ENCODE peak calls at places on chromosomes 2 and 18, in five cellular contexts. One of them, this sample, is unnamed.

GRCh38 chr18:79582978-79583377 is 96.6 kb upstream of the CTDP1 start:
- DNase-seq in HCT116: no peak
- DNase-seq in HepG2: no peak
- DNase-seq in GM12878: no peak
- DNase-seq in K562: no peak
- DNase-seq in this sample: no peak

GRCh38 chr2:55134316-55134706 is 84.1 kb upstream of the RTN4 start:
- DNase-seq in GM12878: no peak
- DNase-seq in HCT116: no peak
- DNase-seq in HepG2: no peak
- DNase-seq in K562: no peak
- DNase-seq in this sample: no peak

GRCh38 chr18:9808530-9809241 is 77.1 kb upstream of the TXNDC2 start:
- DNase-seq in GM12878: no peak
- DNase-seq in HCT116: no peak
- DNase-seq in K562: peak
- DNase-seq in HepG2: peak
- DNase-seq in this sample: no peak

GRCh38 chr2:240948086-240948485 is 42.0 kb downstream of the CROCC2 start:
- DNase-seq in HCT116: no peak
- DNase-seq in GM12878: no peak
- DNase-seq in K562: no peak
- DNase-seq in HepG2: no peak
- DNase-seq in this sample: no peak

GRCh38 chr2:79511320-79511951 is 1.4 kb upstream of the CTNNA2 start:
- DNase-seq in HCT116: no peak
- DNase-seq in K562: peak
- DNase-seq in GM12878: no peak
- DNase-seq in HepG2: peak
- DNase-seq in this sample: no peak

GRCh38 chr2:48471048-48471474 is 58.9 kb upstream of the STON1 start:
- DNase-seq in GM12878: no peak
- DNase-seq in K562: peak
- DNase-seq in HCT116: peak
- DNase-seq in HepG2: peak
- DNase-seq in this sample: peak

GRCh38 chr2:23092831-23093230 is 292.1 kb upstream of the KLHL29 start:
- DNase-seq in HepG2: no peak
- DNase-seq in K562: no peak
- DNase-seq in GM12878: no peak
- DNase-seq in HCT116: no peak
- DNase-seq in this sample: no peak

GRCh38 chr2:212052412-212053159 is 486.0 kb downstream of the ERBB4 start:
- DNase-seq in HepG2: no peak
- DNase-seq in K562: no peak
- DNase-seq in GM12878: no peak
- DNase-seq in HCT116: no peak
- DNase-seq in this sample: no peak

GRCh38 chr2:26757873-26758789 is 6.0 kb upstream of the SLC35F6 start:
- DNase-seq in HepG2: peak
- DNase-seq in HCT116: peak
- DNase-seq in K562: peak
- DNase-seq in GM12878: peak
- DNase-seq in this sample: peak

GRCh38 chr2:109355192-109355843 is 226.3 kb downstream of the SH3RF3 start:
- DNase-seq in HepG2: no peak
- DNase-seq in K562: no peak
- DNase-seq in GM12878: no peak
- DNase-seq in HCT116: no peak
- DNase-seq in this sample: no peak

GRCh38 chr2:105488198-105488757 is 89.4 kb upstream of the FHL2 start:
- DNase-seq in HCT116: no peak
- DNase-seq in GM12878: no peak
- DNase-seq in HepG2: no peak
- DNase-seq in K562: no peak
- DNase-seq in this sample: no peak

GRCh38 chr2:105487142-105488069 is 88.6 kb upstream of the FHL2 start:
- DNase-seq in HepG2: no peak
- DNase-seq in GM12878: no peak
- DNase-seq in HCT116: no peak
- DNase-seq in K562: no peak
- DNase-seq in this sample: no peak

GRCh38 chr2:105490956-105491355 is 92.1 kb upstream of the FHL2 start:
- DNase-seq in HepG2: no peak
- DNase-seq in GM12878: no peak
- DNase-seq in HCT116: no peak
- DNase-seq in K562: no peak
- DNase-seq in this sample: no peak

GRCh38 chr2:105489168-105489878 is 90.5 kb upstream of the FHL2 start:
- DNase-seq in HCT116: no peak
- DNase-seq in HepG2: no peak
- DNase-seq in GM12878: no peak
- DNase-seq in K562: no peak
- DNase-seq in this sample: no peak

DNA sequence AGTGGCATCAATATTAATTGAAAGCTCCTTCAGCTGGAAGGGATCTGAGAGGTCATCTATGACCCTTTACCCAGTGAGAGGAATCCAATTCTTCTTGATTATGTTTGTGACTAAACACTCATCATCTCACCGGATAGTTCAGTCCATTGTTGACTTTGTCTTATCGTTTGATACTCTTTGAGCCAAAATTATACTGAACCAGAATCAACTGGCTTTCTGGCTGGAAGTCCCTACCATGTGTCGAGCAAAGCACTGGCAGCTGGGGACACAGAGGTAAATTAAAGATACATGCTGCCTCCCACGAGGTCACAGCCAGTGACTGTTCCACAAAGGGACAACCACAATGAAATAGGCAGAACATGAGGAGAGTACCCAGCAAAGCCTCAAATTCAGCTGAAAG is 91.4 kb upstream of the FHL2 start:
- DNase-seq in K562: no peak
- DNase-seq in HepG2: no peak
- DNase-seq in GM12878: no peak
- DNase-seq in HCT116: no peak
- DNase-seq in this sample: no peak
- TF ChIP-seq JUND in K562: no peak
- TF ChIP-seq JUND in HepG2: no peak
- TF ChIP-seq JUND in GM12878: no peak
- TF ChIP-seq JUND in HCT116: no peak
- TF ChIP-seq JUND in this sample: no peak

GRCh38 chr2:154402138-154402714 is 296.3 kb upstream of the KCNJ3 start:
- DNase-seq in HepG2: peak
- DNase-seq in GM12878: no peak
- DNase-seq in HCT116: peak
- DNase-seq in K562: no peak
- DNase-seq in this sample: peak
- TF ChIP-seq REST in HepG2: no peak
- TF ChIP-seq REST in GM12878: no peak
- TF ChIP-seq REST in HCT116: no peak
- TF ChIP-seq REST in K562: no peak
- TF ChIP-seq REST in this sample: no peak

DNA sequence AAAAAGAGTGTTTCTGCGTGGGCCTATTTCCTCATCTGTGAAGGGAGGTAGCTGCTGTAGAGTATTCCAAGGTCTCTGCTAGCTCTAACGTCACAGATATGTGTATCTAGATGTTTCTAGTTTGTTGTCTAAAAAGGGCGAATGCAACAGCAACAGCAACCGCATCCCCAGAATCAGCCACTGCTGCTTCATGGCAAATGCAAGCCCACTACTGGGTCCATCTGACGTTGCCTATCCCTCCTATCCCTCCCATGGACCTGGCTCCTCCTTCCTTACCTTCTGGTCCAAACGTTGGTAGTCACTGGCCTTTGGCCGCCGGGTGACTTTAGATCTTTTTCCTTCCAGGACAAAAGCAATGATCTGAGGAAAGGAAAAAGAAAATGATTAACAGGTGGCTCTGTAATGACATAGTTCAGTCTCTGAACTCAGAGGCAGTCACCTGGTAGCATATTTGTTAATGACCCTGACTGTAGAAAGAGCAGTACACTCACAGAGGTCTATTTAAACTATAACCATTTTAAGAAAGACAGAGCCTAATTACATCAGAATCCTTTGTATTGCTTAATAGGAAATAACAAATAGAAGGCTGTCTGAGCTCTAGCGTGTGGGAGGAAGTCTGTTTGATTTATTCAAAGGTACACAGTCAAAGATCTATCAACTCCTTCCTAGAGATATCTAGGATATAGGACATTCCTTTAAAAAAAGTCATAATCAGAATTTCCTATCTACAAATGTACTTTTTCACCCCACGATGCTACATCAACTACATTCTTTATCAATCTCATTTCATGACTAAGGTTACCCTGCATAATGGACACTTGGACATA is 2.9 kb downstream of the TGOLN2 start:
- DNase-seq in HepG2: peak
- DNase-seq in GM12878: no peak
- DNase-seq in HCT116: no peak
- DNase-seq in K562: no peak
- DNase-seq in this sample: no peak
- TF ChIP-seq MAX in HepG2: no peak
- TF ChIP-seq MAX in GM12878: no peak
- TF ChIP-seq MAX in HCT116: no peak
- TF ChIP-seq MAX in K562: no peak
- TF ChIP-seq MAX in this sample: no peak

GRCh38 chr2:30782124-30782523 is 25.1 kb downstream of the CAPN13 start:
- DNase-seq in K562: no peak
- DNase-seq in HepG2: no peak
- DNase-seq in HCT116: no peak
- DNase-seq in GM12878: no peak
- DNase-seq in this sample: no peak
- TF ChIP-seq JUND in K562: no peak
- TF ChIP-seq JUND in HepG2: no peak
- TF ChIP-seq JUND in HCT116: no peak
- TF ChIP-seq JUND in GM12878: no peak
- TF ChIP-seq JUND in this sample: no peak